ENCODE peak calls at places on chromosome 21, in five cellular contexts. One of them, this sample, is unnamed.

GRCh38 chr21:29330797-29331196 is 32.1 kb downstream of the BACH1 start:
- DNase-seq in A549: no peak
- DNase-seq in K562: no peak
- DNase-seq in spleen: no peak
- DNase-seq in HCT116: no peak
- DNase-seq in this sample: no peak

GRCh38 chr21:26850116-26850643 is 5.0 kb upstream of the ADAMTS1 start:
- DNase-seq in A549: peak; percentile 27
- DNase-seq in K562: peak; percentile 15
- DNase-seq in spleen: no peak
- DNase-seq in HCT116: peak; percentile 2
- DNase-seq in this sample: no peak

GRCh38 chr21:18840239-18840638 is 436.7 kb upstream of the TMPRSS15 start:
- DNase-seq in A549: peak; percentile 16
- DNase-seq in K562: no peak
- DNase-seq in spleen: no peak
- DNase-seq in HCT116: peak; percentile 0
- DNase-seq in this sample: no peak

GRCh38 chr21:17613242-17613676 is 558 bp upstream of the BTG3 start:
- DNase-seq in A549: peak; percentile 11
- DNase-seq in K562: no peak
- DNase-seq in spleen: no peak
- DNase-seq in HCT116: no peak
- DNase-seq in this sample: no peak

GRCh38 chr21:28793043-28793442 is 199.6 kb downstream of the LTN1 start:
- DNase-seq in A549: peak; percentile 1
- DNase-seq in K562: no peak
- DNase-seq in spleen: no peak
- DNase-seq in HCT116: no peak
- DNase-seq in this sample: no peak

GRCh38 chr21:35529141-35529863 is 480.2 kb upstream of the RUNX1 start:
- DNase-seq in A549: no peak
- DNase-seq in K562: no peak
- DNase-seq in spleen: no peak
- DNase-seq in HCT116: no peak
- DNase-seq in this sample: no peak

GRCh38 chr21:26137379-26138060 is 33.0 kb downstream of the APP start:
- DNase-seq in A549: no peak
- DNase-seq in K562: no peak
- DNase-seq in spleen: no peak
- DNase-seq in HCT116: no peak
- DNase-seq in this sample: no peak

GRCh38 chr21:35075546-35075945 is 26.4 kb upstream of the RUNX1 start:
- DNase-seq in A549: peak; percentile 50
- DNase-seq in K562: peak; percentile 34
- DNase-seq in spleen: no peak
- DNase-seq in HCT116: no peak
- DNase-seq in this sample: no peak

GRCh38 chr21:34623519-34623918 is 8.6 kb upstream of the RCAN1 start:
- DNase-seq in A549: no peak
- DNase-seq in K562: no peak
- DNase-seq in spleen: no peak
- DNase-seq in HCT116: no peak
- DNase-seq in this sample: no peak

GRCh38 chr21:41631564-41632461 is 123.9 kb upstream of the TMPRSS2 start:
- DNase-seq in A549: peak; percentile 65
- DNase-seq in K562: no peak
- DNase-seq in spleen: no peak
- DNase-seq in HCT116: no peak
- DNase-seq in this sample: peak; percentile 57

GRCh38 chr21:31283025-31283424 is 61.0 kb downstream of the TIAM1 start:
- DNase-seq in A549: no peak
- DNase-seq in K562: no peak
- DNase-seq in spleen: no peak
- DNase-seq in HCT116: no peak
- DNase-seq in this sample: no peak

GRCh38 chr21:34992736-34993135 is 56.4 kb downstream of the RUNX1 start:
- DNase-seq in A549: no peak
- DNase-seq in K562: no peak
- DNase-seq in spleen: no peak
- DNase-seq in HCT116: no peak
- DNase-seq in this sample: peak; percentile 24

GRCh38 chr21:35677298-35677841 is 383.0 kb downstream of the SETD4 start:
- DNase-seq in A549: no peak
- DNase-seq in K562: no peak
- DNase-seq in spleen: no peak
- DNase-seq in HCT116: no peak
- DNase-seq in this sample: no peak

GRCh38 chr21:35779167-35779566 is 281.2 kb downstream of the SETD4 start:
- DNase-seq in A549: no peak
- DNase-seq in K562: no peak
- DNase-seq in spleen: no peak
- DNase-seq in HCT116: no peak
- DNase-seq in this sample: no peak

GRCh38 chr21:34835526-34835925 is 166.7 kb downstream of the CLIC6 start:
- DNase-seq in A549: no peak
- DNase-seq in K562: no peak
- DNase-seq in spleen: no peak
- DNase-seq in HCT116: no peak
- DNase-seq in this sample: no peak

GRCh38 chr21:41141031-41141457 is 26.9 kb upstream of the BACE2 start:
- DNase-seq in A549: no peak
- DNase-seq in K562: no peak
- DNase-seq in spleen: no peak
- DNase-seq in HCT116: no peak
- DNase-seq in this sample: no peak

GRCh38 chr21:14074177-14074576 is 136.6 kb downstream of the LIPI start:
- DNase-seq in A549: no peak
- DNase-seq in K562: no peak
- DNase-seq in spleen: no peak
- DNase-seq in HCT116: no peak
- DNase-seq in this sample: no peak

GRCh38 chr21:31730687-31731111 is 1.2 kb downstream of the SCAF4 start:
- DNase-seq in A549: peak; percentile 21
- DNase-seq in K562: no peak
- DNase-seq in spleen: no peak
- DNase-seq in HCT116: no peak
- DNase-seq in this sample: no peak

GRCh38 chr21:34845521-34846213 is 176.9 kb downstream of the CLIC6 start:
- DNase-seq in A549: no peak
- DNase-seq in K562: no peak
- DNase-seq in spleen: no peak
- DNase-seq in HCT116: peak; percentile 75
- DNase-seq in this sample: peak; percentile 42

GRCh38 chr21:41425954-41426655 is at the start of gene MX1:
- DNase-seq in A549: peak; percentile 10
- DNase-seq in K562: no peak
- DNase-seq in spleen: peak; percentile 98
- DNase-seq in HCT116: no peak
- DNase-seq in this sample: no peak

GRCh38 chr21:38470762-38471161 is 27.5 kb downstream of the ERG start:
- DNase-seq in A549: peak; percentile 18
- DNase-seq in K562: no peak
- DNase-seq in spleen: no peak
- DNase-seq in HCT116: no peak
- DNase-seq in this sample: no peak

GRCh38 chr21:38958940-38959685 is 153.4 kb downstream of the ETS2 start:
- DNase-seq in A549: peak; percentile 45
- DNase-seq in K562: peak; percentile 22
- DNase-seq in spleen: no peak
- DNase-seq in HCT116: no peak
- DNase-seq in this sample: no peak

GRCh38 chr21:44870748-44871495 is 2.6 kb downstream of the PTTG1IP start:
- DNase-seq in A549: no peak
- DNase-seq in K562: no peak
- DNase-seq in spleen: no peak
- DNase-seq in HCT116: peak; percentile 21
- DNase-seq in this sample: no peak

GRCh38 chr21:25562660-25563059 is 44.6 kb downstream of the MRPL39 start:
- DNase-seq in A549: no peak
- DNase-seq in K562: no peak
- DNase-seq in spleen: no peak
- DNase-seq in HCT116: no peak
- DNase-seq in this sample: no peak

GRCh38 chr21:27725916-27726315 is 759.0 kb upstream of the ADAMTS5 start:
- DNase-seq in A549: no peak
- DNase-seq in K562: no peak
- DNase-seq in spleen: no peak
- DNase-seq in HCT116: no peak
- DNase-seq in this sample: no peak

GRCh38 chr21:38747796-38748195 is 57.9 kb upstream of the ETS2 start:
- DNase-seq in A549: no peak
- DNase-seq in K562: no peak
- DNase-seq in spleen: no peak
- DNase-seq in HCT116: no peak
- DNase-seq in this sample: no peak

DNA sequence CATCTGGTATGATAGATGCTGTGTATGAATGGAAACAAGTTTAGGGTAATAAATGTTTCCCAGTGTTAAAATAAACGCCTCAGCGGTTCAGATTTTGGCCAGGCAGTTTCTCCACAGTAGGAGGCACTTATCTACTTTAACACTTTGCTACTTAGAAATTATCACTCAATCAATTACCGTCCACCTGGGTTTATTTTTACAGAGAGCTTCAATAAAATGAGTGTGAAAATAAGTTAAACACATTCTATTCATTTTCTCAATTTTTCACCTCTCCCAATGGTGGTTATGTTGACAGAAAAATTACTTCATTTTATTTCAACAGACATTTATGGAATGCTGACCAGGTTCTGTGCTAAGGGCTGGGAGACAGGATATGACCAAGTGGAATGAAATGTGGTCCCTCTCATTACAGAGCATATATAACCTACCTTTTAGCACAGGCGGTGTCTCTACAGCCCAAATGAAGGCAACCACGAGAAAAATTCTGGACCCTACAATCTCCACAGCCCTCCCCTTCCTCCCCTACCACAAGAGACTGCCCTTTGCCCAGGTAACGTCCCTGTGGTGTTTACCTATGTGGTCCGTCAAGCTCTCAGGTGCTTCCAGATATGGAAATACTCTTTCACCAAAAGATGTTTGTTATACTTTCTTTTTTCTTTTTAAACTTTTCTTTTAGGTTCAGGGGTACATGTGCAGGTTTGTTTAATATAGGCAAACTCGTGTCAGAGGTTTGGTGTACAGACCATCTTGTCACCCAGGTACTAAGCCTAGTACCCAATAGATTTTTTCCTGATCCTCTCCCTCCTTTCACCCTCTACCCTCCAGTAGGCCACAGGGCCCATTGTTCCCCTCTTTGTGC is 105.5 kb downstream of the HLCS start:
- DNase-seq in A549: peak; percentile 72
- DNase-seq in K562: peak; percentile 27
- DNase-seq in spleen: no peak
- DNase-seq in HCT116: no peak
- DNase-seq in this sample: peak; percentile 42
- TF ChIP-seq POLR2A in A549: no peak
- TF ChIP-seq POLR2A in K562: no peak
- TF ChIP-seq POLR2A in spleen: no peak
- TF ChIP-seq POLR2A in HCT116: no peak
- TF ChIP-seq POLR2A in this sample: no peak

GRCh38 chr21:42759594-42759927 is 106.1 kb downstream of the PDE9A start:
- DNase-seq in A549: no peak
- DNase-seq in K562: no peak
- DNase-seq in spleen: peak; percentile 41
- DNase-seq in HCT116: no peak
- DNase-seq in this sample: no peak
- TF ChIP-seq POLR2A in A549: no peak
- TF ChIP-seq POLR2A in K562: no peak
- TF ChIP-seq POLR2A in spleen: no peak
- TF ChIP-seq POLR2A in HCT116: no peak
- TF ChIP-seq POLR2A in this sample: no peak

GRCh38 chr21:45975017-45975595 is 6.5 kb upstream of the COL6A1 start:
- DNase-seq in A549: no peak
- DNase-seq in K562: no peak
- DNase-seq in spleen: peak; percentile 77
- DNase-seq in HCT116: peak; percentile 10
- DNase-seq in this sample: peak; percentile 78

GRCh38 chr21:45972716-45973474 is 8.7 kb upstream of the COL6A1 start:
- DNase-seq in A549: no peak
- DNase-seq in K562: no peak
- DNase-seq in spleen: peak; percentile 77
- DNase-seq in HCT116: no peak
- DNase-seq in this sample: no peak

GRCh38 chr21:45974073-45975016 is 7.2 kb upstream of the COL6A1 start:
- DNase-seq in A549: no peak
- DNase-seq in K562: peak; percentile 55
- DNase-seq in spleen: peak; percentile 80
- DNase-seq in HCT116: peak; percentile 36
- DNase-seq in this sample: peak; percentile 89

GRCh38 chr21:45972353-45972715 is 9.2 kb upstream of the COL6A1 start:
- DNase-seq in A549: no peak
- DNase-seq in K562: no peak
- DNase-seq in spleen: peak; percentile 75
- DNase-seq in HCT116: no peak
- DNase-seq in this sample: no peak

GRCh38 chr21:45973475-45974072 is 8.0 kb upstream of the COL6A1 start:
- DNase-seq in A549: peak; percentile 26
- DNase-seq in K562: peak; percentile 82
- DNase-seq in spleen: peak; percentile 90
- DNase-seq in HCT116: peak; percentile 35
- DNase-seq in this sample: peak; percentile 80
- TF ChIP-seq POLR2A in A549: no peak
- TF ChIP-seq POLR2A in K562: no peak
- TF ChIP-seq POLR2A in spleen: no peak
- TF ChIP-seq POLR2A in HCT116: no peak
- TF ChIP-seq POLR2A in this sample: no peak

GRCh38 chr21:15141236-15141970 is 76.6 kb upstream of the NRIP1 start:
- DNase-seq in A549: peak; percentile 48
- DNase-seq in K562: no peak
- DNase-seq in spleen: no peak
- DNase-seq in HCT116: no peak
- DNase-seq in this sample: no peak

GRCh38 chr21:15138475-15138874 is 73.7 kb upstream of the NRIP1 start:
- DNase-seq in A549: no peak
- DNase-seq in K562: no peak
- DNase-seq in spleen: no peak
- DNase-seq in HCT116: no peak
- DNase-seq in this sample: no peak

GRCh38 chr21:15144026-15144425 is 79.2 kb upstream of the NRIP1 start:
- DNase-seq in A549: no peak
- DNase-seq in K562: no peak
- DNase-seq in spleen: no peak
- DNase-seq in HCT116: no peak
- DNase-seq in this sample: no peak

GRCh38 chr21:15139881-15140280 is 75.1 kb upstream of the NRIP1 start:
- DNase-seq in A549: no peak
- DNase-seq in K562: no peak
- DNase-seq in spleen: no peak
- DNase-seq in HCT116: no peak
- DNase-seq in this sample: no peak

GRCh38 chr21:15140321-15141019 is 75.7 kb upstream of the NRIP1 start:
- DNase-seq in A549: peak; percentile 67
- DNase-seq in K562: no peak
- DNase-seq in spleen: no peak
- DNase-seq in HCT116: no peak
- DNase-seq in this sample: no peak
- TF ChIP-seq POLR2A in A549: no peak
- TF ChIP-seq POLR2A in K562: no peak
- TF ChIP-seq POLR2A in spleen: no peak
- TF ChIP-seq POLR2A in HCT116: no peak
- TF ChIP-seq POLR2A in this sample: no peak

GRCh38 chr21:37204580-37204979 is 62.6 kb downstream of the VPS26C start:
- DNase-seq in A549: no peak
- DNase-seq in K562: no peak
- DNase-seq in spleen: no peak
- DNase-seq in HCT116: no peak
- DNase-seq in this sample: no peak
- TF ChIP-seq POLR2A in A549: no peak
- TF ChIP-seq POLR2A in K562: no peak
- TF ChIP-seq POLR2A in spleen: no peak
- TF ChIP-seq POLR2A in HCT116: no peak
- TF ChIP-seq POLR2A in this sample: no peak

This sample was measured in H54.